ENCODE peak calls at places on chromosomes 4 and X, in five cellular contexts. N is A549, P is HepG2, M is GM23338, S is K562. U is an unnamed sample.

GRCh38 chr4:126825083-126825482 is 807.7 kb upstream of the INTU start:
- DNase-seq in M (no peak), S (no peak), P (no peak), N (no peak), U (no peak)

GRCh38 chr4:54940996-54941395 is 184.4 kb downstream of the KDR start:
- DNase-seq in N (no peak), M (no peak), S (no peak), P (no peak), U (no peak)

GRCh38 chrX:19190902-19191301 is 68.6 kb upstream of the ADGRG2 start:
- DNase-seq in N (no peak), P (no peak), S (no peak), M (no peak), U (no peak)

GRCh38 chr4:183563874-183564273 is 59.0 kb downstream of the ING2 start:
- DNase-seq in P (no peak), N (peak), M (no peak), S (no peak), U (no peak)

GRCh38 chr4:176380352-176381157 is 60.8 kb downstream of the SPCS3 start:
- DNase-seq in N (no peak), S (no peak), P (no peak), M (no peak), U (no peak)

GRCh38 chr4:186368291-186368690 is 102.3 kb downstream of the F11 start:
- DNase-seq in M (no peak), N (no peak), S (no peak), P (no peak), U (no peak)

GRCh38 chrX:108582151-108582550 is 142.5 kb downstream of the COL4A5 start:
- DNase-seq in S (no peak), P (peak), M (no peak), N (no peak), U (no peak)

GRCh38 chrX:154327026-154327820 is 31.6 kb downstream of the TKTL1 start:
- DNase-seq in P (no peak), N (no peak), M (no peak), S (no peak), U (no peak)

GRCh38 chr4:107283587-107284559 is 247.8 kb upstream of the DKK2 start:
- DNase-seq in S (no peak), P (no peak), M (peak), N (peak), U (no peak)

GRCh38 chr4:78622253-78622979 is 70.8 kb downstream of the ANXA3 start:
- DNase-seq in P (peak), S (peak), N (peak), M (no peak), U (no peak)

GRCh38 chr4:57282556-57283310 is 172.5 kb upstream of the IGFBP7 start:
- DNase-seq in M (no peak), S (no peak), P (no peak), N (no peak), U (no peak)

GRCh38 chrX:41732260-41732659 is 8.3 kb downstream of the GPR82 start:
- DNase-seq in S (no peak), P (no peak), N (no peak), M (peak), U (no peak)

GRCh38 chrX:112818114-112819012 is 22.3 kb downstream of the AMOT start:
- DNase-seq in N (no peak), P (no peak), S (no peak), M (peak), U (no peak)

GRCh38 chr4:2968381-2968780 is 5.0 kb downstream of the GRK4 start:
- DNase-seq in S (no peak), P (no peak), M (no peak), N (no peak), U (no peak)

GRCh38 chrX:4841216-4841745 is 1127.8 kb upstream of the PRKX start:
- DNase-seq in N (no peak), S (no peak), M (no peak), P (no peak), U (no peak)

GRCh38 chrX:136779346-136779781 is 1.4 kb downstream of the ARHGEF6 start:
- DNase-seq in S (no peak), M (no peak), P (no peak), N (no peak), U (peak)

GRCh38 chrX:28787206-28787605 is 200.0 kb downstream of the IL1RAPL1 start:
- DNase-seq in M (no peak), S (no peak), N (peak), P (no peak), U (no peak)

GRCh38 chr4:158229768-158230167 is 19.5 kb downstream of the TMEM144 start:
- DNase-seq in S (no peak), N (no peak), M (no peak), P (no peak), U (no peak)

GRCh38 chr4:10108818-10109783 is 7.5 kb downstream of the WDR1 start:
- DNase-seq in M (no peak), P (no peak), S (no peak), N (no peak), U (no peak)

GRCh38 chrX:124347242-124347641 is 879 bp downstream of the SH2D1A start:
- DNase-seq in M (no peak), P (no peak), S (no peak), N (no peak), U (no peak)

GRCh38 chrX:77668391-77669237 is 117.4 kb downstream of the ATRX start:
- DNase-seq in S (no peak), M (no peak), P (peak), N (peak), U (no peak)

GRCh38 chr4:7412586-7412975 is 22.1 kb downstream of the PSAPL1 start:
- DNase-seq in N (no peak), P (no peak), M (no peak), S (no peak), U (no peak)

GRCh38 chr4:147034372-147034771 is 88.7 kb upstream of the TTC29 start:
- DNase-seq in S (no peak), N (no peak), M (no peak), P (no peak), U (no peak)

GRCh38 chr4:119314356-119314755 is 7.6 kb downstream of the FABP2 start:
- DNase-seq in P (peak), N (peak), S (no peak), M (peak), U (no peak)

GRCh38 chr4:168691621-168692376 is 194.9 kb downstream of the PALLD start:
- DNase-seq in N (no peak), S (no peak), P (no peak), M (no peak), U (no peak)

GRCh38 chr4:28948501-28948900 is 1771.7 kb upstream of the PCDH7 start:
- DNase-seq in P (no peak), N (no peak), M (no peak), S (no peak), U (no peak)

GRCh38 chr4:22356996-22357596 is 158.8 kb downstream of the ADGRA3 start:
- DNase-seq in P (no peak), S (no peak), M (peak), N (peak), U (no peak)

GRCh38 chr4:73998040-73999011 is at the start of gene CXCL5:
- DNase-seq in P (no peak), N (peak), M (peak), S (no peak), U (no peak)

GRCh38 chrX:40539214-40540142 is 41.3 kb upstream of the ATP6AP2 start:
- DNase-seq in M (peak), N (no peak), S (peak), P (no peak), U (peak)

GRCh38 chr4:154744341-154744948 is 645 bp downstream of the LRAT start:
- DNase-seq in N (no peak), P (no peak), S (no peak), M (no peak), U (no peak)

GRCh38 chrX:349702-350101 is 31.1 kb upstream of the GTPBP6 start:
- DNase-seq in P (no peak), N (no peak), S (no peak), M (no peak), U (no peak)

GRCh38 chrX:17174671-17175070 is 200.3 kb upstream of the NHS start:
- DNase-seq in P (no peak), S (no peak), N (no peak), M (no peak), U (no peak)

GRCh38 chr4:85828295-85828910 is 353.5 kb downstream of the ARHGAP24 start:
- DNase-seq in N (no peak), M (no peak), S (no peak), P (no peak), U (no peak)

GRCh38 chrX:130393451-130394074 is 8.1 kb upstream of the GPR119 start:
- DNase-seq in S (peak), M (peak), P (peak), N (peak), U (no peak)

GRCh38 chr4:8033067-8033755 is 93.5 kb upstream of the AFAP1 start:
- DNase-seq in M (no peak), N (no peak), P (no peak), S (no peak), U (no peak)

GRCh38 chr4:162162672-162163071 is 1.1 kb downstream of the FSTL5 start:
- DNase-seq in S (no peak), P (no peak), M (peak), N (no peak), U (no peak)

GRCh38 chr4:53478671-53479456 is 101.4 kb downstream of the FIP1L1 start:
- DNase-seq in M (no peak), P (no peak), S (no peak), N (peak), U (no peak)

GRCh38 chr4:150251752-150252190 is 173.5 kb downstream of the DCLK2 start:
- DNase-seq in P (no peak), S (no peak), M (peak), N (no peak), U (no peak)

GRCh38 chr4:150248181-150248580 is 169.9 kb downstream of the DCLK2 start:
- DNase-seq in P (peak), S (no peak), M (no peak), N (no peak), U (no peak)

GRCh38 chr4:150250998-150251651 is 172.9 kb downstream of the DCLK2 start:
- DNase-seq in P (no peak), M (no peak), N (no peak), S (peak), U (peak)

GRCh38 chr4:150252306-150252705 is 174.1 kb downstream of the DCLK2 start:
- DNase-seq in M (no peak), S (no peak), N (no peak), P (no peak), U (no peak)

DNA sequence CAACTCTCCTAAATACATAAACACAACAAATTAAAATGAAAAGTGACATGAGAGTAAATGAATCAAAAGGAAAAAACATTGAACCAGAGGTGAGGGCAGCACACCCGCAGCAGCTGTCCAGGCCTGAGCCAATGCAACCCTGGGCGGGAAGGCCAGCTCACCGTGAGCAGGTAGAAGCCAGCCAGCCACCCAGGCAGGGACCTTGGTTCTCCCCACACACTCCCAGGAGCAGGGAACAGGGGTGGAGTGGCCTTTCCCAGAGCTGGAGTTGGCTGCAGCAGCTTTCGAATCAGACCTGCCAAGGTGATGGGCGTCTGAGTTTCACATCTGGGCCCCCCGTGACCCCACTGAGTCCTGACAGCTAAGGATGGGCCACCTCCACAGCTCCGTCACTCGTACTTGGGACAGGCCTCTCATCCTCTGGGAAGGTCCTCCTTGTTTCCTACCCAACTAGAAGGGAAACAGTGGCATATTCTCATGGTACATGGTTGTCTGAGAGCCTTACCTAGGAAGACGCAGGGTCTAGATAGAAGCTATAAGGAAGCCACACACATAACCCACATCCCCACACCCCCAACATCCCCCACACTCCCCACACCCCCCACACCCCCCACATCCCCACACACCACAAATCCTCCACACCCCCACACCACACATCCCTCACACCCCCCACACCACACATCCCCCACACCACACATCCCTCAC is 172.2 kb downstream of the DCLK2 start:
- DNase-seq in S (no peak), M (no peak), P (no peak), N (no peak), U (no peak)
- TF ChIP-seq JUNB in S (no peak), M (no peak), P (no peak), N (no peak), U (no peak)

DNA sequence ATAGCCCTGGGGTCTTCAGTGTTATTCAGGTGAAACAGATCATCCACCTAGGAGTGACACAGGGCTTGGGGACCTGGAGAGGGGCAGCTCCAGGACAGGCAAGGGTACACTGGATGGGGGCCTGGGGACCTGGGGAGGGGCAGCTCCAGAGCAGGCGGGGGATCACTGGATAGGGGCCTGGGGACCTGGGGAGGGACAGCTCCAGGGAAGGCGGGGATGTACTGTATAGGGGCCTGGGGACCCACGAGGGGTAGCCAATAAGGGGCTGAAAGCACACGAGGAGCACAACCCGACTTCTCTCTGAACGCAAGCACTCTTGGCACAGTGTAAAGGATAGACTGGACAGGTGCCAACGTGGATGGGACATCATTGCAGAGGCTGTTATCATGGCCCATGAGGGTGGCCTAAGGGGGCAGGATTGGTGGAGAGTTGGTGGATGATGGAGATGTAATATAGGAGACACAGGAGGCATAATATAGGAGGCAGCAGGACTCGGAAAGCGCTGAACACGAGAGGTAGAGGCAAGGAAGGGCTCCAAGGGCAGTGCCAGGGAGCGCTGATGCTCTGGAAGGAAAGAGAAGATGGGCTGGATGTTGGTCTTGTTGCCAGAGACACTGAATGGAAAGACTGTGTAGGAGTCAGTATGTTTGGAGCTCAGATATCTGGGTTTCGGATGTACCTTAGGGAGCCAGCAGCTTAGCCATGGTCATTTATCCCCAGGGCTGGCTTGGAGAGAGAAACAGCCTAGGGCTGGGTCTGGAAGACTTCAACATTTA is 37.9 kb upstream of the FGFBP2 start:
- DNase-seq in P (no peak), N (no peak), S (no peak), M (no peak), U (no peak)
- TF ChIP-seq JUNB in P (no peak), N (no peak), S (no peak), M (no peak), U (no peak)

DNA sequence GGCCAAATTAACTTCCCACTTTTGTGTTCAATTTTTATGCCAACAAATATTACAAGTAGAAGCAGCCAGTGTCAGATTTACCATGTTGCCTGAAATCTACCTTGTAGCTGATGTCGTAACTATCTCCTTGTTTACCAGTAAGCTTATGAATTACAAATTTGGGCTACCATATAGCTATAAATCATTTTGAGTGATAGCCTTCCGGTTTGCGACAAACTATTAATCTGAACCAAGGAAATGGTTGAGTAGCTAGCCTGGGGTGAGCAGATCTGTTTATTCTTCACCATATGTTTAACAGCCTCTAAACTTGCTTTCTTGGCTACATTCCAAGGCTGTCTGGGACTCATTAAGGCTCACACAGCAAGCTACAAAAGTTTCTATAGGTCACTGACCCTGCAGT is 218.6 kb upstream of the SPOCK3 start:
- DNase-seq in S (no peak), M (no peak), N (no peak), P (no peak), U (no peak)
- TF ChIP-seq JUNB in S (no peak), M (no peak), N (no peak), P (no peak), U (no peak)

DNA sequence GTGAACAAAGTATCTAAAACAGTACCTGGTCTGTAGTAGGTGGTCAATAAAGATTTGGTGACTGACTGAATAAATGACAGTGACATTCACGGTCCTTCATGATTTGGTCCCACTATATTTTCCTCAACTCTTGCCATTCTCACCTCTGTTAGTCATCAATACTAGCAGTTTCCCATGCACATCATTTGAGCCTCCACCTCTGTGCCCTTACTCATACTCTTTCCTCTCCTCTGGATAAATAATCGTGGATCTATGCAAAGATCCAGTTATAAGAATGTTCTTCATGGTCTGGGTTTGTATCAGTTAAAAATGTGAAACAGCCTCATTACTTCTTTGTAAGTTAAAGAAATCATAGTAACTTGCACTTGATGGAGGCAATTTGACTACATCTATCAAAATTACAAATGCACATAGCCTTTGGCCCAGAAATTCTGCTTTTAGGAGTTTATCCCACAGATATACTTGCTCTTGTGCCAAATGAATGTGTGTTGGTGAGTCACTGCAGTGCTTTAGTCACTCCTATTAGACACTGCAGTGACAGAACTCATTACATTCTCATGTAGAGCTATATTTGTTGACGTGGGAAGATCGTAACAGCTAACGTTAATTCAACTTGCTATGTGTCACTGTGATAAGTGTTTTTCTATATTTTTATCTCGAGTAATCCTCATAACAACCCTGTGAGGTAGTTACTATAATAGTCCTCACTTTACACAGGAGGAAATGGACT is 121.9 kb upstream of the SMIM10 start:
- DNase-seq in P (no peak), S (no peak), N (peak), M (no peak), U (no peak)
- TF ChIP-seq JUNB in P (no peak), S (no peak), N (no peak), M (no peak), U (no peak)

DNA sequence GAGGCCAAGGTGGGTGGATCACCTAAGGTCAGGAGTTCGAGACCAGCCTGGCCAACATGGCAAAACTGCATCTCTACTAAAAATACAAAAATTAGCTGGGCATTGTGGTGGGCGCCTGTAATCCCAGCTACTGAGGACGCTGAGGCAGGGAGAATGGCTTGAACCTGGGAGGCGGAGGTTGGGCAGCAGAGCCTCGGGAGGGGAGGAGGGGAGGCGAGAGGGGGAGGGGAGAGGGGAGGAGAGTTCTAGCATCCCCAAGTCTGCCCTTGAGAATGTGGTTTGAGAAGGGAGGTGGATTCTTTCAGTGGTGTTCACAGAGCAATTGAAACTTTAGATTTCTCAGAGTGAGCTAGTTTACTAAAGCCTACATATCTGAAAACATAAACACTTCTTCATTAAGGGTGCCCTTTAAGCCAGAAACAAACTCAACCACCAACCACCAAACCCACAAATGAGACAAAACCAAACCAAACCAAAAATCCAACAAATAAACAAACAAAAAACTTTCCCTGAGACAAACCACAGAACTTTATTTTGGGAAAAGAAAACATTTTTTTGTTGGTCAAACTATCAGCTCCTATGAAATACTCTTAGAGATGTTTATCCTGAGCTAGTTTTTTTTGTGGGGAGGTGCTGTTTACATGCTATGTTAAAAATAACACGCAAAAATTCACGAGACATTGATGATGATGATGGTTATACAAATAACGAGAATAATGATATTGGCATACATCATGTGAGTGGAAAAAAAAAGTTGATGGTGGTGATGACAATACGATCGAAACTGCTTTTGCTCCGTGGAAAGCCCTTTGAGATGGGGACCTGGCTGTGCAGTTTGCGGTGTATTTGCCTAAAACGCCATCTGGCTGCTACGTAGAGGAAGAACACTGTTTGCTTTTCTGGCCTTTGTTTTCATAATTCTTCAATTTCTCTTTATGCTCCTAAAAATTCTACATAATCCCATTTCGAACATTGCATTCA is 98.2 kb upstream of the PRKX start:
- DNase-seq in P (peak), M (peak), S (peak), N (peak), U (peak)
- TF ChIP-seq JUNB in P (no peak), M (no peak), S (no peak), N (no peak), U (peak)